ENCODE peak calls at places on chromosomes 3 and 15, in four cellular contexts. One of them, this sample, is unnamed.

GRCh38 chr3:8660781-8661180 is 16.2 kb upstream of the SSUH2 start:
- DNase-seq in GM12878: no peak
- DNase-seq in K562: no peak
- DNase-seq in HepG2: no peak
- DNase-seq in this sample: no peak

GRCh38 chr3:125146601-125147490 is 65.7 kb downstream of the SLC12A8 start:
- DNase-seq in HepG2: no peak
- DNase-seq in GM12878: no peak
- DNase-seq in K562: no peak
- DNase-seq in this sample: no peak

GRCh38 chr15:40766194-40766830 is 2.4 kb downstream of the GCHFR start:
- DNase-seq in HepG2: no peak
- DNase-seq in K562: no peak
- DNase-seq in GM12878: no peak
- DNase-seq in this sample: no peak

GRCh38 chr3:63945558-63946096 is 33.4 kb upstream of the SCAANT1 start:
- DNase-seq in GM12878: no peak
- DNase-seq in K562: no peak
- DNase-seq in HepG2: peak
- DNase-seq in this sample: no peak

GRCh38 chr3:51163051-51163450 is 222.0 kb upstream of the MANF start:
- DNase-seq in GM12878: no peak
- DNase-seq in K562: no peak
- DNase-seq in HepG2: no peak
- DNase-seq in this sample: no peak

GRCh38 chr15:36126194-36126593 is 453.2 kb upstream of the CDIN1 start:
- DNase-seq in K562: no peak
- DNase-seq in HepG2: no peak
- DNase-seq in GM12878: no peak
- DNase-seq in this sample: no peak

GRCh38 chr3:114442251-114442650 is 148.4 kb downstream of the TIGIT start:
- DNase-seq in GM12878: no peak
- DNase-seq in K562: no peak
- DNase-seq in HepG2: no peak
- DNase-seq in this sample: no peak

GRCh38 chr15:43270676-43271306 is 4.1 kb upstream of the TGM5 start:
- DNase-seq in K562: no peak
- DNase-seq in GM12878: no peak
- DNase-seq in HepG2: no peak
- DNase-seq in this sample: no peak

GRCh38 chr15:96053039-96054021 is 277.2 kb upstream of the NR2F2 start:
- DNase-seq in K562: peak
- DNase-seq in GM12878: no peak
- DNase-seq in HepG2: peak
- DNase-seq in this sample: peak

GRCh38 chr15:80141916-80142598 is 10.7 kb upstream of the FAH start:
- DNase-seq in GM12878: no peak
- DNase-seq in K562: no peak
- DNase-seq in HepG2: no peak
- DNase-seq in this sample: no peak

GRCh38 chr3:27279153-27279552 is 90.0 kb downstream of the NEK10 start:
- DNase-seq in GM12878: no peak
- DNase-seq in K562: no peak
- DNase-seq in HepG2: no peak
- DNase-seq in this sample: peak

GRCh38 chr3:172675371-172676193 is 35.3 kb downstream of the NCEH1 start:
- DNase-seq in K562: peak
- DNase-seq in GM12878: no peak
- DNase-seq in HepG2: peak
- DNase-seq in this sample: no peak

GRCh38 chr3:188978772-188979171 is 193.0 kb upstream of the TPRG1 start:
- DNase-seq in K562: no peak
- DNase-seq in GM12878: no peak
- DNase-seq in HepG2: peak
- DNase-seq in this sample: no peak

GRCh38 chr3:189292667-189293478 is 121.1 kb downstream of the TPRG1 start:
- DNase-seq in HepG2: no peak
- DNase-seq in K562: no peak
- DNase-seq in GM12878: no peak
- DNase-seq in this sample: no peak

GRCh38 chr15:33451385-33451784 is 140.6 kb downstream of the RYR3 start:
- DNase-seq in GM12878: no peak
- DNase-seq in HepG2: no peak
- DNase-seq in K562: no peak
- DNase-seq in this sample: no peak

GRCh38 chr15:51380999-51381806 is 39.7 kb downstream of the GLDN start:
- DNase-seq in K562: peak
- DNase-seq in HepG2: peak
- DNase-seq in GM12878: peak
- DNase-seq in this sample: peak

GRCh38 chr3:172259191-172259590 is 189.1 kb downstream of the GHSR start:
- DNase-seq in K562: no peak
- DNase-seq in GM12878: no peak
- DNase-seq in HepG2: no peak
- DNase-seq in this sample: no peak

GRCh38 chr3:30324587-30324986 is 281.8 kb upstream of the TGFBR2 start:
- DNase-seq in HepG2: no peak
- DNase-seq in K562: no peak
- DNase-seq in GM12878: no peak
- DNase-seq in this sample: no peak

GRCh38 chr3:120795017-120795648 is 52.6 kb downstream of the GTF2E1 start:
- DNase-seq in HepG2: peak
- DNase-seq in K562: peak
- DNase-seq in GM12878: peak
- DNase-seq in this sample: peak

GRCh38 chr3:99269606-99270355 is 368.3 kb upstream of the DCBLD2 start:
- DNase-seq in K562: no peak
- DNase-seq in HepG2: no peak
- DNase-seq in GM12878: no peak
- DNase-seq in this sample: no peak

GRCh38 chr3:14331273-14331672 is 71.1 kb upstream of the SLC6A6 start:
- DNase-seq in K562: no peak
- DNase-seq in HepG2: no peak
- DNase-seq in GM12878: no peak
- DNase-seq in this sample: no peak

GRCh38 chr3:149554826-149555225 is 80.3 kb downstream of the TM4SF4 start:
- DNase-seq in K562: no peak
- DNase-seq in GM12878: no peak
- DNase-seq in HepG2: no peak
- DNase-seq in this sample: no peak

DNA sequence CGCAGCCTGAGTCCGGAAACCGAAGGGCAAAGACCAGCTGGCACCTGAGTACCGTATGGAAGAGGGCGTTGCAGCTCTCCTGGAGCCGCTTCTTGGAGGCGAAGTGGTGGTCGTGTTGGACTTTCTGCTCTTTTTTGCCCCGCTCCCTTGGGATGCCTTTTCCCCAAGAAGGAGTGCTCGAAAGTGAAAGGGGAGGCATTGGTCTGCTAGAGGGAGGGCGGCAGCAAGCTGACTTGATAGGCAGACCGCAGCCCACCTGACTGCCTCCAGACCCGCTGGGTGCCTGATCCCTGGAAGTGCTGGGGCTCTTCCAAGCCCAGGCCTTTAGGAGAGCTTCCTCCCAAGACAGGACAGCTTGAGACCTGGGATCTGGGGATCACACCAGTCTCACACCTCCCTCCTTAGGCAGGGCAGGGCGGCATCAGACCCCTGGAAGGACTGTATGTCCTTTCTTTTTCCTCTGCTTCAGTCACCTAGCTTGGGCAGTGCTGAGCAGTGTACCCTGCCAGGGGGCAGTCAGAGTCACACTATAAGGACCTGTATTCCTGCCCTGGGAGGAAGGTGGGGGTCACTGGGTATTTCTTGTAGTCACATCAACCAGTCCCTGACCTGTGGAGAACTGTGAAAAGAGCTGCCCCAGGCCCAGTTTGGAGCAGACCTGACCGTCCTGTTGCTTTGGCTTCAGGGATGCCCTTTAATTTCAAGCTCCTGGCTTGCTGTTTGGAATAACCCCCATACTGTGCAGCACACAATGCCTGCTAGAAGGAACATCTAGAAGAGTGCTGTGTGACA is 2.1 kb downstream of the ACVR2B start:
- DNase-seq in K562: no peak
- DNase-seq in GM12878: no peak
- DNase-seq in HepG2: no peak
- DNase-seq in this sample: no peak
- TF ChIP-seq TCF7 in K562: no peak
- TF ChIP-seq TCF7 in GM12878: no peak
- TF ChIP-seq TCF7 in HepG2: no peak
- TF ChIP-seq TCF7 in this sample: no peak

GRCh38 chr15:65530318-65531111 is at the start of gene HACD3:
- DNase-seq in K562: peak
- DNase-seq in GM12878: peak
- DNase-seq in HepG2: peak
- DNase-seq in this sample: peak
- TF ChIP-seq TCF7 in K562: peak
- TF ChIP-seq TCF7 in GM12878: no peak
- TF ChIP-seq TCF7 in HepG2: no peak
- TF ChIP-seq TCF7 in this sample: peak

GRCh38 chr15:63502137-63502801 is 2.1 kb upstream of the USP3 start:
- DNase-seq in GM12878: no peak
- DNase-seq in HepG2: peak
- DNase-seq in K562: no peak
- DNase-seq in this sample: no peak
- TF ChIP-seq TCF7 in GM12878: no peak
- TF ChIP-seq TCF7 in HepG2: no peak
- TF ChIP-seq TCF7 in K562: no peak
- TF ChIP-seq TCF7 in this sample: no peak

DNA sequence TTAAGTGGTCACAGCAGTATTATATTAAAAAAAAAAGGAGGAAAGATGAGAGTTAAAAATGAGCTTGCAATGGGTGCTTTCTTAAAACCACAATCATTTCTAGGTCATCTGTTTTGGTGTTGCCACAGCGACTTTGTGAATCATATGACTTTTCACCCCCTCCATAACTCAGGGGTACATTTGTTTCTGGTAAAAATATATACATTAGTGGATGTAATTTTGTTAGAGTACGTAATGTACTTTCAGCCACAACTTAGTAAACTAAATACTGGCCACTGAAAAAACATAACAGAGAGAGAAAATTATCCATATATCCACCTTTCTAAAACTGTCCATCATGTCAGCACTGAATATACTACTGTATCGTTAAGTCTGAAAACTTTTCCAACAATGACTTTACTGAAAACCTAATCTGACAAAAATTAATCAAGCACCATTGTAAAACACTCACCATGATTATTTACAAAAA is 3.4 kb downstream of the ANKRD28 start:
- DNase-seq in GM12878: no peak
- DNase-seq in HepG2: no peak
- DNase-seq in K562: peak
- DNase-seq in this sample: no peak
- TF ChIP-seq TCF7 in GM12878: no peak
- TF ChIP-seq TCF7 in HepG2: no peak
- TF ChIP-seq TCF7 in K562: no peak
- TF ChIP-seq TCF7 in this sample: no peak

GRCh38 chr3:141840737-141841544 is 35.5 kb upstream of the ATP1B3 start:
- DNase-seq in K562: no peak
- DNase-seq in GM12878: no peak
- DNase-seq in HepG2: no peak
- DNase-seq in this sample: no peak
- TF ChIP-seq TCF7 in K562: no peak
- TF ChIP-seq TCF7 in GM12878: no peak
- TF ChIP-seq TCF7 in HepG2: no peak
- TF ChIP-seq TCF7 in this sample: no peak

DNA sequence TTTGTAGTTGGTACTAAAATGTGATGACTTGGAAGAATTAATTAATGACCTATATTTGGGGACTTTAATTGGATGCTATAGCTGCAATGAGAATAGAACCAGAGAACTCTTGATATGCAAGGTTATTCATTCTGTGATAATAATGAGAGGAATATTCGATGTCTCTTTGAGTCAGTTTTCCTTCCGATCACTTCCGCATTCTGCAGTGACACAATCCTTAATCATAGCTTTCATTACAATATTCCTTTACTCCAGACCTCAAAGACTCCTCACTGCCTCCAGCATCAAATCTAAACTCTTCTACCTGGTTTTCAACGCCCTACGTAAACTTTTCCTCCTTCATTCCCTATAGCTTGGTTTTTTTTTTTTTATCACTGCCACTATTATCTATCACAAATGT is 21.6 kb downstream of the B3GNT5 start:
- DNase-seq in HepG2: no peak
- DNase-seq in GM12878: no peak
- DNase-seq in K562: no peak
- DNase-seq in this sample: no peak
- TF ChIP-seq TCF7 in HepG2: no peak
- TF ChIP-seq TCF7 in GM12878: no peak
- TF ChIP-seq TCF7 in K562: no peak
- TF ChIP-seq TCF7 in this sample: no peak

GRCh38 chr3:52277972-52278509 is 408 bp downstream of the WDR82 start:
- DNase-seq in HepG2: no peak
- DNase-seq in GM12878: no peak
- DNase-seq in K562: no peak
- DNase-seq in this sample: peak
- TF ChIP-seq TCF7 in HepG2: no peak
- TF ChIP-seq TCF7 in GM12878: no peak
- TF ChIP-seq TCF7 in K562: no peak
- TF ChIP-seq TCF7 in this sample: no peak